ENCODE peak calls at places on chromosomes 12 and 14, in four cellular contexts. One of them, this sample, is unnamed.

GRCh38 chr12:42789808-42790760 is 200.5 kb upstream of the PRICKLE1 start:
- DNase-seq in cardiac fibroblast: peak
- DNase-seq in EL: no peak
- DNase-seq in cerebellar cortex: peak
- DNase-seq in this sample: no peak

GRCh38 chr12:110074089-110074488 is 25.8 kb upstream of the C12orf76 start:
- DNase-seq in cardiac fibroblast: no peak
- DNase-seq in cerebellar cortex: no peak
- DNase-seq in EL: no peak
- DNase-seq in this sample: no peak

GRCh38 chr14:34129927-34130552 is 179.2 kb upstream of the EGLN3 start:
- DNase-seq in cerebellar cortex: no peak
- DNase-seq in cardiac fibroblast: no peak
- DNase-seq in EL: no peak
- DNase-seq in this sample: no peak

GRCh38 chr12:118355838-118356237 is 16.9 kb downstream of the TAOK3 start:
- DNase-seq in cardiac fibroblast: no peak
- DNase-seq in cerebellar cortex: no peak
- DNase-seq in EL: no peak
- DNase-seq in this sample: no peak

GRCh38 chr12:117865505-117865904 is 103.3 kb downstream of the KSR2 start:
- DNase-seq in cardiac fibroblast: no peak
- DNase-seq in EL: no peak
- DNase-seq in cerebellar cortex: no peak
- DNase-seq in this sample: no peak

GRCh38 chr12:76588881-76589565 is 29.5 kb upstream of the OSBPL8 start:
- DNase-seq in cerebellar cortex: no peak
- DNase-seq in cardiac fibroblast: peak
- DNase-seq in EL: peak
- DNase-seq in this sample: no peak

GRCh38 chr12:1857821-1858220 is 37.5 kb downstream of the LRTM2 start:
- DNase-seq in cardiac fibroblast: no peak
- DNase-seq in EL: no peak
- DNase-seq in cerebellar cortex: no peak
- DNase-seq in this sample: no peak

GRCh38 chr12:94190623-94191022 is 42.2 kb downstream of the PLXNC1 start:
- DNase-seq in EL: peak
- DNase-seq in cerebellar cortex: no peak
- DNase-seq in cardiac fibroblast: no peak
- DNase-seq in this sample: no peak

GRCh38 chr12:110670161-110670701 is 18.7 kb downstream of the HVCN1 start:
- DNase-seq in EL: no peak
- DNase-seq in cardiac fibroblast: no peak
- DNase-seq in cerebellar cortex: no peak
- DNase-seq in this sample: no peak

GRCh38 chr12:53423597-53423996 is at the start of gene AMHR2:
- DNase-seq in EL: no peak
- DNase-seq in cerebellar cortex: no peak
- DNase-seq in cardiac fibroblast: no peak
- DNase-seq in this sample: no peak

GRCh38 chr12:13205809-13206559 is 9.5 kb downstream of the EMP1 start:
- DNase-seq in cardiac fibroblast: peak
- DNase-seq in cerebellar cortex: no peak
- DNase-seq in EL: peak
- DNase-seq in this sample: peak